ENCODE peak calls at places on chromosome 1, in seven cellular contexts. C, B, L, D, H, X and F are unnamed samples.

GRCh38 chr1:204443871-204444581 is 32.4 kb upstream of the PPP1R15B start:
- DNase-seq in H (peak), X (no peak), L (no peak), C (no peak), D (no peak), B (no peak), F (no peak)

GRCh38 chr1:90725341-90725960 is 8.3 kb upstream of the BARHL2 start:
- DNase-seq in B (no peak), C (no peak), D (no peak), X (no peak), H (no peak), L (no peak), F (no peak)

GRCh38 chr1:61158592-61158991 is 76.2 kb downstream of the NFIA start:
- DNase-seq in X (no peak), B (no peak), H (no peak), D (no peak), C (no peak), L (no peak), F (no peak)

GRCh38 chr1:209183195-209183594 is 400.3 kb upstream of the CAMK1G start:
- DNase-seq in C (no peak), D (no peak), B (no peak), L (no peak), H (no peak), X (no peak), F (no peak)

GRCh38 chr1:171988243-171988642 is 146.9 kb downstream of the DNM3 start:
- DNase-seq in X (no peak), D (no peak), L (no peak), B (no peak), H (no peak), C (no peak), F (no peak)

GRCh38 chr1:201602413-201603265 is 63.7 kb downstream of the NAV1 start:
- DNase-seq in L (no peak), H (no peak), B (peak), X (no peak), D (peak), C (no peak), F (no peak)

GRCh38 chr1:113659010-113659409 is 100.3 kb downstream of the PHTF1 start:
- DNase-seq in X (no peak), H (no peak), B (no peak), L (no peak), C (no peak), D (no peak), F (no peak)

GRCh38 chr1:100834779-100835645 is 59.6 kb downstream of the EXTL2 start:
- DNase-seq in L (no peak), C (no peak), B (peak), D (no peak), X (no peak), H (no peak), F (no peak)

GRCh38 chr1:231272173-231272572 is 31.2 kb downstream of the GNPAT start:
- DNase-seq in C (no peak), L (no peak), B (no peak), X (no peak), H (no peak), D (no peak), F (no peak)

GRCh38 chr1:231279081-231279480 is 38.1 kb downstream of the GNPAT start:
- DNase-seq in H (no peak), D (no peak), L (no peak), X (no peak), B (no peak), C (no peak), F (no peak)

GRCh38 chr1:231278100-231278790 is 37.2 kb downstream of the GNPAT start:
- DNase-seq in H (no peak), C (no peak), X (no peak), B (no peak), L (peak), D (peak), F (no peak)

GRCh38 chr1:231272880-231273279 is 31.9 kb downstream of the GNPAT start:
- DNase-seq in H (no peak), D (no peak), L (no peak), B (no peak), X (no peak), C (no peak), F (no peak)

DNA sequence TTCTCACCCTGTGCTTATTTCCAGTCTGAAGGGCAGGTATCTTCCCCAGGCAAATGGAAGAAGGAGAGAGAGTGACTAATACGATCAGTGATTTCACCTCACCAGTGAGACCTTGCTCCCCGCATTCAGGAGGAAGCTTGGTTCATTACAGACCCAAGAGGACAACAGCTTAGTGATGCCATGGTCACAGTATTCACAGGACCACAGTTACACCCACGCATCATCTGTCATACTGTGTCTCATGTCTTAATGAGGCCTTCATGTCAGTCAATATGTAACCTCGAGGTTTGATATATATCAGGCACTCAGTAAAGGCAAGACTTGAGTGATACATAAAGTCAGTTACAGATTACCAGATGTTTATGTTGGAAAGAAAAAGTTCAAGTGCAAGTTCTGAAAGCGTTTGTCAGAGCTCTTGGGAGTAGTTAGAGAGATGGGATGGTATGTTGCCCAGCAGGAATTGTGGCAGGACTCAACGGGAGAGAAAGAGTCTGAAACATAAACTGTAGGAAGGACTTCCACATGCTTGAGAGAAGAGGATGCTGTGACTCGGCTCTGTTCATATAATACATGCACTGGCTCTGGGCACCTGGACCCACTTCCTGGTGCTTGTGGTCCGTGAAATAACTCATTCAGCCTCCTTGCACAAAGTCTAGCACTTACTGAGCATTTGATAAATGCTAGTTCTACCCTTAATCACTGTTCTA is 33.3 kb downstream of the GNPAT start:
- DNase-seq in X (no peak), D (no peak), B (no peak), L (no peak), C (no peak), H (no peak), F (no peak)
- H3K27ac ChIP-seq in X (no peak), D (no peak), B (no peak), L (no peak), C (no peak), H (no peak), F (no peak)

GRCh38 chr1:178727014-178727895 is 2.2 kb downstream of the RALGPS2 start:
- DNase-seq in B (no peak), C (no peak), H (no peak), D (no peak), X (no peak), L (peak), F (no peak)
- H3K4me3 ChIP-seq in B (peak), C (peak), H (peak), D (peak), X (no peak), L (peak), F (no peak)

GRCh38 chr1:150053911-150054310 is 13.7 kb upstream of the VPS45 start:
- DNase-seq in L (no peak), D (no peak), C (no peak), B (no peak), H (no peak), X (no peak), F (no peak)
- H3K27ac ChIP-seq in L (no peak), D (no peak), C (no peak), B (no peak), H (no peak), X (no peak), F (no peak)

GRCh38 chr1:107434379-107434728 is 293.5 kb downstream of the NTNG1 start:
- DNase-seq in H (no peak), B (no peak), C (no peak), L (no peak), X (no peak), D (no peak), F (no peak)

GRCh38 chr1:107433635-107434378 is 293.0 kb downstream of the NTNG1 start:
- DNase-seq in L (no peak), D (no peak), B (no peak), C (no peak), H (no peak), X (no peak), F (no peak)

GRCh38 chr1:107433068-107433467 is 292.2 kb downstream of the NTNG1 start:
- DNase-seq in D (no peak), H (no peak), C (no peak), L (no peak), X (no peak), B (no peak), F (no peak)

GRCh38 chr1:107430540-107431228 is 289.8 kb downstream of the NTNG1 start:
- DNase-seq in C (no peak), B (peak), X (no peak), L (peak), H (peak), D (no peak), F (peak)

DNA sequence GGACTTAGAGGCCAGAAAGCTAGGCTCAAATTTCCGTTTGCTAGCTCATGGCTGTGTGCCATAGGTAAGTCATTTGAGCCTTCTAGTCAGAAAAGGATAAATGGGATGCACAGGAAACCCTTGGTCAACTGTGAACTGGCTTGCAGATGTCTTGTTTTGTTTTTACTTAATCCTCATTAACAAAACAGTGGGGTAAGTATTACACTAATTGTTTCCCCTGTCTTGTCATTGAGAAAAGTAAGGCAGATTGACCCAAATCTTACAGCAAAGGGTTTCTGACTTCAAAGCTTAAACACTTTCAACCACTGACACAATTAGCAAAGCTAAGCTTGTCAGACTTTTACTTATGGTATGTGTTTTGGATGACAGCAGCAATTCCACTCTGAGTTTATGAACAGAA is 291.3 kb downstream of the NTNG1 start:
- DNase-seq in L (no peak), H (no peak), C (no peak), X (no peak), D (no peak), B (no peak), F (no peak)
- H3K4me3 ChIP-seq in L (no peak), H (no peak), C (no peak), X (no peak), D (no peak), B (no peak), F (no peak)

DNA sequence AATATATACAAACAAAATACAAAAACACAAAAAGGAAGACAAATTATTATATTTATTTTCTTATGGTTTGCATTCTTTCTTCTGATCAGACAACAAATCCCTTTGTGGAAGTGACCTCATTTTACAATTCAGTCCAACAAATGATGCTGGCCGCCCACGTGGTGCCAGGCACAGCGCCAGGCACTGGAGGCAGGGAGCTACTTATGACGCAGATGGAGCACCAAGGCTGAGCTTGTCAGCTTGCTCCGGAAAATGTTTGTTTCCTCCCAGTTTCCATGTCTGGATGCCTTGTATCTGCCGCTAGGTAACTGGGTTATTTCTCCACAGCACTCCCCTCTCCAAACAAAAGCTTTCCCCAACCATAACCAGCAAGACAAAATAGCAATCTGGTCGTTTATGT is 30.7 kb upstream of the CD34 start:
- DNase-seq in D (peak), B (no peak), L (no peak), H (no peak), X (peak), C (peak), F (no peak)
- H3K27ac ChIP-seq in D (peak), B (no peak), L (no peak), H (no peak), X (peak), C (no peak), F (no peak)

GRCh38 chr1:32701421-32701911 is 1.1 kb downstream of the SYNC start:
- DNase-seq in H (no peak), D (peak), C (no peak), X (peak), B (no peak), L (peak), F (no peak)
- H3K4me3 ChIP-seq in H (no peak), D (no peak), C (no peak), X (peak), B (peak), L (no peak), F (no peak)

GRCh38 chr1:106831511-106831910 is 225.0 kb upstream of the PRMT6 start:
- DNase-seq in X (no peak), B (no peak), D (no peak), L (no peak), C (no peak), H (no peak), F (no peak)
- H3K27ac ChIP-seq in X (no peak), B (no peak), D (no peak), L (no peak), C (no peak), H (no peak), F (no peak)

GRCh38 chr1:21775985-21776562 is 6.9 kb downstream of the USP48 start:
- DNase-seq in B (no peak), X (no peak), D (no peak), L (no peak), H (no peak), C (no peak), F (no peak)
- H3K4me3 ChIP-seq in B (no peak), X (no peak), D (no peak), L (no peak), H (no peak), C (no peak), F (no peak)

GRCh38 chr1:163170331-163170730 is 32.4 kb downstream of the RGS5 start:
- DNase-seq in C (no peak), D (no peak), B (no peak), X (no peak), H (no peak), L (no peak), F (no peak)
- H3K27ac ChIP-seq in C (no peak), D (no peak), B (no peak), X (peak), H (no peak), L (no peak), F (no peak)

GRCh38 chr1:117137281-117137680 is 15.7 kb upstream of the TRIM45 start:
- DNase-seq in X (no peak), L (no peak), C (no peak), D (no peak), H (no peak), B (no peak), F (no peak)
- H3K4me3 ChIP-seq in X (no peak), L (no peak), C (no peak), D (no peak), H (no peak), B (no peak), F (no peak)